ENCODE peak calls at places on chromosomes 6 and 20, in six cellular contexts. One of them, this sample, is unnamed. For H3K9me3, the result is how much of the 10 kb centered on the place peaks cover.

GRCh38 chr20:39152742-39153141 is 190.6 kb downstream of the DHX35 start:
- DNase-seq in H9: no peak
- DNase-seq in endothelial cell of umbilical vein: no peak
- DNase-seq in WERI-Rb-1: no peak
- DNase-seq in pancreas: no peak
- DNase-seq in CD8-positive, alpha-beta T cell: no peak
- DNase-seq in this sample: no peak

GRCh38 chr20:2300420-2300819 is 4.6 kb downstream of the TGM3 start:
- DNase-seq in H9: no peak
- DNase-seq in endothelial cell of umbilical vein: no peak
- DNase-seq in WERI-Rb-1: no peak
- DNase-seq in pancreas: no peak
- DNase-seq in CD8-positive, alpha-beta T cell: no peak
- DNase-seq in this sample: no peak

GRCh38 chr6:104573372-104573771 is 286.3 kb downstream of the HACE1 start:
- DNase-seq in H9: no peak
- DNase-seq in endothelial cell of umbilical vein: no peak
- DNase-seq in WERI-Rb-1: no peak
- DNase-seq in pancreas: no peak
- DNase-seq in CD8-positive, alpha-beta T cell: no peak
- DNase-seq in this sample: no peak

GRCh38 chr6:100470721-100471120 is 6.0 kb upstream of the SIM1 start:
- DNase-seq in H9: no peak
- DNase-seq in endothelial cell of umbilical vein: no peak
- DNase-seq in WERI-Rb-1: no peak
- DNase-seq in pancreas: no peak
- DNase-seq in CD8-positive, alpha-beta T cell: no peak
- DNase-seq in this sample: no peak

GRCh38 chr6:106473807-106474206 is 113.3 kb downstream of the CRYBG1 start:
- DNase-seq in H9: no peak
- DNase-seq in endothelial cell of umbilical vein: peak
- DNase-seq in WERI-Rb-1: no peak
- DNase-seq in pancreas: no peak
- DNase-seq in CD8-positive, alpha-beta T cell: no peak
- DNase-seq in this sample: no peak

GRCh38 chr6:43269273-43270007 is 26.2 kb downstream of the TTBK1 start:
- DNase-seq in H9: peak
- DNase-seq in endothelial cell of umbilical vein: no peak
- DNase-seq in WERI-Rb-1: no peak
- DNase-seq in pancreas: peak
- DNase-seq in CD8-positive, alpha-beta T cell: no peak
- DNase-seq in this sample: peak

GRCh38 chr20:46354207-46354555 is 45.9 kb upstream of the CDH22 start:
- DNase-seq in H9: no peak
- DNase-seq in endothelial cell of umbilical vein: no peak
- DNase-seq in WERI-Rb-1: no peak
- DNase-seq in pancreas: no peak
- DNase-seq in CD8-positive, alpha-beta T cell: no peak
- DNase-seq in this sample: no peak

GRCh38 chr6:78231002-78231401 is 578.2 kb downstream of the MEI4 start:
- DNase-seq in H9: no peak
- DNase-seq in endothelial cell of umbilical vein: no peak
- DNase-seq in WERI-Rb-1: no peak
- DNase-seq in pancreas: no peak
- DNase-seq in CD8-positive, alpha-beta T cell: no peak
- DNase-seq in this sample: no peak

GRCh38 chr20:31602779-31603441 is 2.2 kb upstream of the ID1 start:
- DNase-seq in H9: no peak
- DNase-seq in endothelial cell of umbilical vein: peak
- DNase-seq in WERI-Rb-1: peak
- DNase-seq in pancreas: no peak
- DNase-seq in CD8-positive, alpha-beta T cell: no peak
- DNase-seq in this sample: peak

GRCh38 chr6:44062771-44063560 is 64.3 kb downstream of the MRPL14 start:
- DNase-seq in H9: peak
- DNase-seq in endothelial cell of umbilical vein: no peak
- DNase-seq in WERI-Rb-1: peak
- DNase-seq in pancreas: no peak
- DNase-seq in CD8-positive, alpha-beta T cell: no peak
- DNase-seq in this sample: peak

GRCh38 chr6:16344756-16345155 is 106.4 kb downstream of the GMPR start:
- DNase-seq in H9: no peak
- DNase-seq in endothelial cell of umbilical vein: peak
- DNase-seq in WERI-Rb-1: no peak
- DNase-seq in pancreas: no peak
- DNase-seq in CD8-positive, alpha-beta T cell: no peak
- DNase-seq in this sample: no peak

GRCh38 chr20:51700809-51701285 is 67.3 kb downstream of the ATP9A start:
- DNase-seq in H9: peak
- DNase-seq in endothelial cell of umbilical vein: peak
- DNase-seq in WERI-Rb-1: peak
- DNase-seq in pancreas: no peak
- DNase-seq in CD8-positive, alpha-beta T cell: no peak
- DNase-seq in this sample: peak

GRCh38 chr20:45911486-45912343 is at the start of gene PLTP:
- DNase-seq in H9: peak
- DNase-seq in endothelial cell of umbilical vein: peak
- DNase-seq in WERI-Rb-1: peak
- DNase-seq in pancreas: peak
- DNase-seq in CD8-positive, alpha-beta T cell: no peak
- DNase-seq in this sample: peak

GRCh38 chr6:335572-335971 is 43.3 kb downstream of the DUSP22 start:
- DNase-seq in H9: no peak
- DNase-seq in endothelial cell of umbilical vein: no peak
- DNase-seq in WERI-Rb-1: no peak
- DNase-seq in pancreas: no peak
- DNase-seq in CD8-positive, alpha-beta T cell: no peak
- DNase-seq in this sample: no peak

GRCh38 chr6:27865952-27866369 is 46.2 kb downstream of the OR2B2 start:
- DNase-seq in H9: peak
- DNase-seq in endothelial cell of umbilical vein: no peak
- DNase-seq in WERI-Rb-1: no peak
- DNase-seq in pancreas: no peak
- DNase-seq in CD8-positive, alpha-beta T cell: no peak
- DNase-seq in this sample: peak

GRCh38 chr6:18990313-18990978 is 603.3 kb downstream of the RNF144B start:
- DNase-seq in H9: peak
- DNase-seq in endothelial cell of umbilical vein: peak
- DNase-seq in WERI-Rb-1: peak
- DNase-seq in pancreas: peak
- DNase-seq in CD8-positive, alpha-beta T cell: no peak
- DNase-seq in this sample: peak

GRCh38 chr20:717817-718216 is 42.2 kb upstream of the SCRT2 start:
- DNase-seq in H9: no peak
- DNase-seq in endothelial cell of umbilical vein: no peak
- DNase-seq in WERI-Rb-1: no peak
- DNase-seq in pancreas: no peak
- DNase-seq in CD8-positive, alpha-beta T cell: no peak
- DNase-seq in this sample: no peak

GRCh38 chr20:57317316-57317788 is 12.3 kb upstream of the SPO11 start:
- DNase-seq in H9: no peak
- DNase-seq in endothelial cell of umbilical vein: no peak
- DNase-seq in WERI-Rb-1: no peak
- DNase-seq in pancreas: no peak
- DNase-seq in CD8-positive, alpha-beta T cell: no peak
- DNase-seq in this sample: no peak

GRCh38 chr20:13718161-13718560 is 66.6 kb downstream of the ESF1 start:
- DNase-seq in H9: no peak
- DNase-seq in endothelial cell of umbilical vein: no peak
- DNase-seq in WERI-Rb-1: no peak
- DNase-seq in pancreas: no peak
- DNase-seq in CD8-positive, alpha-beta T cell: no peak
- DNase-seq in this sample: no peak

GRCh38 chr20:63178889-63179751 is 36.8 kb downstream of the YTHDF1 start:
- DNase-seq in H9: peak
- DNase-seq in endothelial cell of umbilical vein: no peak
- DNase-seq in WERI-Rb-1: peak
- DNase-seq in pancreas: no peak
- DNase-seq in CD8-positive, alpha-beta T cell: peak
- DNase-seq in this sample: peak

GRCh38 chr20:313948-314347 is 11.4 kb upstream of the SOX12 start:
- DNase-seq in H9: no peak
- DNase-seq in endothelial cell of umbilical vein: peak
- DNase-seq in WERI-Rb-1: no peak
- DNase-seq in pancreas: no peak
- DNase-seq in CD8-positive, alpha-beta T cell: no peak
- DNase-seq in this sample: no peak

DNA sequence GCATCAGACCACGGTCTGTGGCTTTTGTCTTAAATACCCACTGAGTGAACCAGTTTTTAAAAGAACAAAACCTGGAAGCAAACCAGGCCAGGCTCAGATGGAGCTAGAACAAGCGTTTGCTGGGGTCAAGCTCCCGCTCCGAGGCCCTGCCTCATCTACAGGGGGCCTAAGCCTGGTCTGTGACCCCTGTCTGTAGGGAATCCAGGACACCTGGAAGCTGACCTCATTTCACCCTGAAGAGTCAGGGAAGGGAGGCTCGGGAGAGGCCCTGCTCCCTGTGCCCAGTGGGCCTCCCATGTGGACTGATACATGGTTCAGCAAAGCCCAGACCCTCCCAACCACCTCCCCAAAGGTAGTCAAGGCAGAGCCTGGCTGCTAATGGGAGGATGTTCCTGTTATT is 26.8 kb upstream of the DLGAP4 start:
- DNase-seq in H9: no peak
- DNase-seq in endothelial cell of umbilical vein: no peak
- DNase-seq in WERI-Rb-1: no peak
- DNase-seq in pancreas: no peak
- DNase-seq in CD8-positive, alpha-beta T cell: no peak
- DNase-seq in this sample: no peak
- H3K9me3 ChIP-seq in H9: under half
- H3K9me3 ChIP-seq in endothelial cell of umbilical vein: under half
- H3K9me3 ChIP-seq in WERI-Rb-1: under half
- H3K9me3 ChIP-seq in pancreas: under half
- H3K9me3 ChIP-seq in CD8-positive, alpha-beta T cell: under half
- H3K9me3 ChIP-seq in this sample: under half

GRCh38 chr6:55239099-55239498 is 64.8 kb downstream of the HCRTR2 start:
- DNase-seq in H9: no peak
- DNase-seq in endothelial cell of umbilical vein: peak
- DNase-seq in WERI-Rb-1: no peak
- DNase-seq in pancreas: peak
- DNase-seq in CD8-positive, alpha-beta T cell: no peak
- DNase-seq in this sample: no peak
- H3K9me3 ChIP-seq in H9: under half
- H3K9me3 ChIP-seq in endothelial cell of umbilical vein: under half
- H3K9me3 ChIP-seq in WERI-Rb-1: under half
- H3K9me3 ChIP-seq in pancreas: under half
- H3K9me3 ChIP-seq in CD8-positive, alpha-beta T cell: under half
- H3K9me3 ChIP-seq in this sample: under half

GRCh38 chr20:61991476-61991875 is 74.2 kb downstream of the TAF4 start:
- DNase-seq in H9: no peak
- DNase-seq in endothelial cell of umbilical vein: no peak
- DNase-seq in WERI-Rb-1: no peak
- DNase-seq in pancreas: no peak
- DNase-seq in CD8-positive, alpha-beta T cell: no peak
- DNase-seq in this sample: no peak

GRCh38 chr20:61986762-61987321 is 78.8 kb downstream of the TAF4 start:
- DNase-seq in H9: no peak
- DNase-seq in endothelial cell of umbilical vein: no peak
- DNase-seq in WERI-Rb-1: no peak
- DNase-seq in pancreas: no peak
- DNase-seq in CD8-positive, alpha-beta T cell: no peak
- DNase-seq in this sample: no peak

GRCh38 chr20:61988665-61989064 is 77.0 kb downstream of the TAF4 start:
- DNase-seq in H9: no peak
- DNase-seq in endothelial cell of umbilical vein: no peak
- DNase-seq in WERI-Rb-1: no peak
- DNase-seq in pancreas: no peak
- DNase-seq in CD8-positive, alpha-beta T cell: no peak
- DNase-seq in this sample: no peak

GRCh38 chr20:61990484-61990883 is 75.2 kb downstream of the TAF4 start:
- DNase-seq in H9: no peak
- DNase-seq in endothelial cell of umbilical vein: no peak
- DNase-seq in WERI-Rb-1: no peak
- DNase-seq in pancreas: no peak
- DNase-seq in CD8-positive, alpha-beta T cell: no peak
- DNase-seq in this sample: no peak

DNA sequence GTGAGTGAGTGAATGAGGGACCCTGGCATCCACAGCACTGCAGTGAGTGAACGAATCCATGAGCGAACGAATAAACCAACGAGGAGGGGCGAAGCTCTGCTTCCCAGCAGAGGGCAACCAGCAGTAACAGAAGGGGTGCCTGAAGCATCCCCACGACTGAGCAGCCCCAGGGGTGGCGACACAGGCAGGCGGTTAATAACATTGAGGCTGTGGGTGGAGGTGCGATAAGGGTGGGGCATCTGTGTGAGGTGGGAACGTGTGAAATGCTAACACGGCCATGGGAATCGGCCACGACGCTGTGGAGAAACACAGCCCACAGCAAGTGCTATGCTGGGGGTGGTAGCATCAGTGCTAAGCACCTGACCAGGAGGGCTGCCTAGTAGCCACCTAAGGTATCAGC is 75.9 kb downstream of the TAF4 start:
- DNase-seq in H9: no peak
- DNase-seq in endothelial cell of umbilical vein: no peak
- DNase-seq in WERI-Rb-1: no peak
- DNase-seq in pancreas: no peak
- DNase-seq in CD8-positive, alpha-beta T cell: no peak
- DNase-seq in this sample: no peak
- H3K9me3 ChIP-seq in H9: under half
- H3K9me3 ChIP-seq in endothelial cell of umbilical vein: under half
- H3K9me3 ChIP-seq in WERI-Rb-1: under half
- H3K9me3 ChIP-seq in pancreas: under half
- H3K9me3 ChIP-seq in CD8-positive, alpha-beta T cell: under half
- H3K9me3 ChIP-seq in this sample: under half

GRCh38 chr6:88663801-88664200 is 299.6 kb downstream of the RNGTT start:
- DNase-seq in H9: no peak
- DNase-seq in endothelial cell of umbilical vein: no peak
- DNase-seq in WERI-Rb-1: no peak
- DNase-seq in pancreas: no peak
- DNase-seq in CD8-positive, alpha-beta T cell: no peak
- DNase-seq in this sample: no peak

GRCh38 chr6:88662653-88663174 is 300.7 kb downstream of the RNGTT start:
- DNase-seq in H9: no peak
- DNase-seq in endothelial cell of umbilical vein: no peak
- DNase-seq in WERI-Rb-1: no peak
- DNase-seq in pancreas: no peak
- DNase-seq in CD8-positive, alpha-beta T cell: no peak
- DNase-seq in this sample: no peak

GRCh38 chr6:88666906-88667305 is 296.5 kb downstream of the RNGTT start:
- DNase-seq in H9: no peak
- DNase-seq in endothelial cell of umbilical vein: no peak
- DNase-seq in WERI-Rb-1: no peak
- DNase-seq in pancreas: no peak
- DNase-seq in CD8-positive, alpha-beta T cell: no peak
- DNase-seq in this sample: peak

GRCh38 chr6:88662163-88662580 is 301.2 kb downstream of the RNGTT start:
- DNase-seq in H9: no peak
- DNase-seq in endothelial cell of umbilical vein: no peak
- DNase-seq in WERI-Rb-1: no peak
- DNase-seq in pancreas: no peak
- DNase-seq in CD8-positive, alpha-beta T cell: no peak
- DNase-seq in this sample: no peak

DNA sequence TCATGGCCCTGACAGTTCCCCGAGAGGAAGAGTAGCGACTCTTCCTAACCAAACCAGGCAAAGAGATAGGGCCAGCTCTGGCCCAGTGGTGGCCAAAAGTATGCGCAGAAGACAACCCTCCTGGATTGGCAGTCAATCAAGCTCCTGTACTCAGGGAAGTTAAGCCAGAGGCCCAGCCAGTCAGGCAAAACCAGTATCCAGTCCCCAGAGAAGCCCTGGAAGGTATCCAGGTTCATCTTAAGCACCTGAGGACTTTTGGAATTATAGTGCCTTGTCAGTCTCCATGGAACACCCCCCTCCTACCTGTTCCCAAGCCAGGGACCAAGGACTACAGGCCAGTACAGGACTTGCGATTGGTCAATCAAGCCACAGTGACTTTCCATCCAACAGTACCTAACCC is 298.3 kb downstream of the RNGTT start:
- DNase-seq in H9: no peak
- DNase-seq in endothelial cell of umbilical vein: no peak
- DNase-seq in WERI-Rb-1: no peak
- DNase-seq in pancreas: no peak
- DNase-seq in CD8-positive, alpha-beta T cell: no peak
- DNase-seq in this sample: no peak
- H3K9me3 ChIP-seq in H9: under half
- H3K9me3 ChIP-seq in endothelial cell of umbilical vein: under half
- H3K9me3 ChIP-seq in WERI-Rb-1: under half
- H3K9me3 ChIP-seq in pancreas: under half
- H3K9me3 ChIP-seq in CD8-positive, alpha-beta T cell: under half
- H3K9me3 ChIP-seq in this sample: under half